ENCODE peak calls at places on chromosome 22, in five cellular contexts. O is endodermal cell, U is spleen, P is HCT116, W is ovary. A is an unnamed sample.

GRCh38 chr22:24409707-24410106 is 17.7 kb upstream of the ADORA2A start:
- DNase-seq in P (no peak), W (no peak), O (no peak), U (no peak), A (no peak)

GRCh38 chr22:17501679-17502285 is 61.5 kb upstream of the SLC25A18 start:
- DNase-seq in W (no peak), U (no peak), O (peak), P (peak), A (peak)

GRCh38 chr22:20429254-20430100 is 8.1 kb downstream of the SCARF2 start:
- DNase-seq in U (peak), W (no peak), P (no peak), O (peak), A (no peak)

GRCh38 chr22:40620464-40621046 is 16.0 kb downstream of the MRTFA start:
- DNase-seq in U (no peak), P (peak), W (no peak), O (peak), A (no peak)

GRCh38 chr22:32644252-32645100 is 157.0 kb upstream of the TIMP3 start:
- DNase-seq in W (peak), O (peak), U (peak), P (no peak), A (no peak)

GRCh38 chr22:24950272-24950902 is 2.1 kb upstream of the KIAA1671 start:
- DNase-seq in P (no peak), U (no peak), O (peak), W (no peak), A (no peak)

GRCh38 chr22:46746192-46746591 is 8.1 kb upstream of the CERK start:
- DNase-seq in O (no peak), W (no peak), U (no peak), P (no peak), A (no peak)

GRCh38 chr22:20810645-20811044 is 36.7 kb downstream of the SERPIND1 start:
- DNase-seq in U (no peak), W (no peak), P (no peak), O (no peak), A (no peak)

GRCh38 chr22:35397095-35397904 is 2.6 kb upstream of the MCM5 start:
- DNase-seq in O (no peak), P (no peak), W (peak), U (no peak), A (no peak)

GRCh38 chr22:43298062-43298801 is 44.9 kb downstream of the SCUBE1 start:
- DNase-seq in W (no peak), U (no peak), O (no peak), P (no peak), A (no peak)

GRCh38 chr22:31628969-31629723 is 32.9 kb downstream of the PISD start:
- DNase-seq in W (no peak), P (no peak), U (peak), O (peak), A (no peak)

GRCh38 chr22:30523646-30524489 is 18.4 kb upstream of the SEC14L4 start:
- DNase-seq in W (no peak), O (no peak), P (no peak), U (no peak), A (no peak)

GRCh38 chr22:44217346-44217745 is 36.6 kb downstream of the PARVG start:
- DNase-seq in U (no peak), P (no peak), O (peak), W (no peak), A (no peak)

DNA sequence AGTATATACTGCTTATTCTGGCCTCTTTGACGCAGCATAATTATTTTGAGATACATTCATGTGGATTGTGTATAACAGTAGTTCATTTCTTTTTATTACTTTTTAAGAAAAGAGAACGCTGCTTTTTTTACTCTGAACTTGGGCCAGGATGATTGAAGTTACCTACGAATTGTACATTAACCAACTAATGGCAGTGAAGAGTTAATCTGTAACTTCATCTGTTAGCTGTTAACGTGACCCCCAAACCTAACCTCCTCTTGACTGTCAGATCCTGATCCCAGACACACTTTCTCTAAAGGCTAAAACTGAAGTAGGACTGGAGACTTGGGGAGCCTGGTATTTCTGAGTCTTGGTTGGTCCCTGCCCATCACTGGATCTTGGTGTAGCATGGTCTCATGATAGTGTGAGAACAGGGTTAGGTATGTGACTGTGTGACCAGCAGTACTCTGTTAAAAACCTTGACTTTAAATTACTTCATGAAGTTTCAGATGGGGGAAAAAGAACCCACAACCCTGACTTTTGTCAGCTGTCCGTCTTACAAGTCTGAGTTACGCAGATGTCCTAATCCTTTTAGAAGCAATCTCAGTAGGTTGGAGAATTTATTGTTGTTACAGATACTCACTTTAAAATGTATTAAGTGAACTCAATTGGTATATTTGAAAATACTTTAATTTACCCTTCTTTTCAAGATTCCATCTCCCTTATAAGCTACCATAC is 39.4 kb downstream of the C22orf31 start:
- DNase-seq in W (no peak), P (no peak), O (no peak), U (no peak), A (no peak)
- H3K4me3 ChIP-seq in W (no peak), P (no peak), O (no peak), U (no peak), A (no peak)

GRCh38 chr22:50705851-50706351 is 32.1 kb upstream of the ACR start:
- DNase-seq in W (no peak), U (peak), P (no peak), O (peak), A (no peak)
- H3K4me3 ChIP-seq in W (no peak), U (no peak), P (no peak), O (no peak), A (no peak)

DNA sequence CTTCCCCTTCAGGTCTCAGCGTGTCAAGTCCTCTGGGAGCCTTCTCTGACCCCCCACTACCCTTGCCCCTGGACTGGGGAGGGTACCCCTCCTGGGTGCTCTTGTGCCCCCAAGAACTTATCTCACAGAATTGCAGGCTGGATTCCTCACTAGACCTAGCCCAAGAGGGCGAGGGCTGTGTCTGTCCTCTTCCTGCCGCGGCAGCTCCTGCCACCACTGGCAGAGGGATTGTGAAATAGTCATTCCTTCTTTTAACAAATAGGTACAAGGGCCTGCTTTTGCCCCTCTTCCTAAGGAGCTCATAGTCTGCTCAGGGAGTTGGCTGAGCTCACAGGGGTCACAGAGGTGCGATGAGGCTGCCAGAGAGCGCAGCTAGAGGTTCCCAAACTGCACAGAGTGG is 5.5 kb downstream of the RAB36 start:
- DNase-seq in O (no peak), P (no peak), W (no peak), U (no peak), A (no peak)
- H3K4me3 ChIP-seq in O (no peak), P (no peak), W (no peak), U (no peak), A (no peak)

GRCh38 chr22:39558950-39559349 is 11.6 kb upstream of the CACNA1I start:
- DNase-seq in P (no peak), O (no peak), W (no peak), U (no peak), A (no peak)
- H3K4me3 ChIP-seq in P (no peak), O (peak), W (no peak), U (no peak), A (no peak)

GRCh38 chr22:19149047-19149883 is 827 bp downstream of the GSC2 start:
- DNase-seq in U (peak), P (no peak), O (peak), W (no peak), A (no peak)
- H3K4me3 ChIP-seq in U (peak), P (no peak), O (no peak), W (no peak), A (peak)